ENCODE peak calls at places on chromosomes 1 and 21, in ten cellular contexts. U is GOT3, B is GM23338, N is C1 segment of cervical spinal cord, H is Calu3, I is esophagus squamous epithelium, A is smooth muscle cell of the brain vasculature, R is NCI-H2081, M is activated T-cell treated with anti-CD3 and anti-CD28 coated beads for 1 hour, S is cardiac muscle cell. O is an unnamed sample.

GRCh38 chr1:61337981-61338848 is 255.9 kb downstream of the NFIA start:
- DNase-seq in U (peak; percentile 64), B (peak; percentile 69), N (peak; percentile 64), H (peak; percentile 80), I (no peak), A (peak; percentile 75), R (peak; percentile 75), M (no peak), S (peak; percentile 64), O (peak; percentile 58)

GRCh38 chr1:145759713-145760112 is 40.4 kb downstream of the CD160 start:
- DNase-seq in U (no peak), B (no peak), N (no peak), H (no peak), I (no peak), A (no peak), R (no peak), M (no peak), S (no peak), O (no peak)

GRCh38 chr1:209823143-209824041 is 4.4 kb upstream of the UTP25 start:
- DNase-seq in U (no peak), B (peak; percentile 61), N (no peak), H (peak; percentile 28), I (no peak), A (no peak), R (peak; percentile 75), M (no peak), S (peak; percentile 51), O (peak; percentile 51)

GRCh38 chr1:206770531-206771352 is at the start of gene IL19:
- DNase-seq in U (no peak), B (peak; percentile 5), N (no peak), H (peak; percentile 10), I (no peak), A (no peak), R (no peak), M (no peak), S (no peak), O (no peak)

GRCh38 chr1:71766748-71767147 is 515.6 kb downstream of the NEGR1 start:
- DNase-seq in U (no peak), B (no peak), N (no peak), H (no peak), I (no peak), A (no peak), R (no peak), M (no peak), S (no peak), O (no peak)

GRCh38 chr1:12075195-12076114 is 12.4 kb downstream of the TNFRSF8 start:
- DNase-seq in U (no peak), B (no peak), N (no peak), H (no peak), I (no peak), A (no peak), R (no peak), M (no peak), S (peak; percentile 20), O (no peak)

GRCh38 chr1:119000371-119001180 is 12.4 kb upstream of the TBX15 start:
- DNase-seq in U (no peak), B (peak; percentile 63), N (no peak), H (no peak), I (no peak), A (no peak), R (no peak), M (no peak), S (no peak), O (no peak)

GRCh38 chr1:16211824-16212223 is 628 bp downstream of the ARHGEF19 start:
- DNase-seq in U (no peak), B (no peak), N (no peak), H (no peak), I (no peak), A (no peak), R (no peak), M (no peak), S (no peak), O (no peak)

GRCh38 chr1:62234709-62235108 is 40.1 kb downstream of the L1TD1 start:
- DNase-seq in U (no peak), B (no peak), N (no peak), H (no peak), I (no peak), A (no peak), R (no peak), M (no peak), S (no peak), O (no peak)

GRCh38 chr21:18832950-18833349 is 429.4 kb upstream of the TMPRSS15 start:
- DNase-seq in U (no peak), B (no peak), N (no peak), H (peak; percentile 4), I (no peak), A (no peak), R (no peak), M (no peak), S (peak; percentile 39), O (no peak)

GRCh38 chr1:36352141-36352909 is 28.9 kb upstream of the EVA1B start:
- DNase-seq in U (no peak), B (no peak), N (no peak), H (peak; percentile 58), I (no peak), A (no peak), R (no peak), M (no peak), S (peak; percentile 31), O (no peak)

GRCh38 chr21:41579692-41580091 is 71.7 kb upstream of the TMPRSS2 start:
- DNase-seq in U (no peak), B (no peak), N (no peak), H (no peak), I (no peak), A (no peak), R (no peak), M (no peak), S (no peak), O (no peak)

GRCh38 chr1:13828454-13829151 is 128.6 kb downstream of the PRDM2 start:
- DNase-seq in U (no peak), B (peak; percentile 87), N (no peak), H (peak; percentile 24), I (no peak), A (no peak), R (no peak), M (no peak), S (peak; percentile 40), O (peak; percentile 28)

GRCh38 chr1:172269644-172270043 is 150.8 kb upstream of the C1orf105 start:
- DNase-seq in U (no peak), B (no peak), N (no peak), H (no peak), I (no peak), A (no peak), R (no peak), M (no peak), S (peak; percentile 32), O (no peak)

GRCh38 chr1:153543738-153544135 is 1.9 kb downstream of the S100A4 start:
- DNase-seq in U (no peak), B (no peak), N (no peak), H (no peak), I (no peak), A (no peak), R (no peak), M (no peak), S (no peak), O (no peak)

GRCh38 chr1:116712510-116712909 is 41.7 kb upstream of the CD2 start:
- DNase-seq in U (no peak), B (peak; percentile 64), N (no peak), H (no peak), I (no peak), A (no peak), R (no peak), M (no peak), S (no peak), O (no peak)

GRCh38 chr21:31278511-31279155 is 65.4 kb downstream of the TIAM1 start:
- DNase-seq in U (no peak), B (no peak), N (no peak), H (no peak), I (no peak), A (no peak), R (no peak), M (no peak), S (no peak), O (no peak)

GRCh38 chr1:201933840-201934430 is 12.4 kb downstream of the LMOD1 start:
- DNase-seq in U (no peak), B (no peak), N (no peak), H (no peak), I (no peak), A (no peak), R (no peak), M (no peak), S (no peak), O (no peak)

GRCh38 chr21:33395866-33396265 is 7.3 kb upstream of the IFNGR2 start:
- DNase-seq in U (no peak), B (no peak), N (no peak), H (no peak), I (no peak), A (no peak), R (no peak), M (no peak), S (no peak), O (no peak)

GRCh38 chr1:166910396-166910994 is 34.4 kb upstream of the TADA1 start:
- DNase-seq in U (no peak), B (peak; percentile 89), N (peak; percentile 29), H (peak; percentile 83), I (no peak), A (peak; percentile 73), R (peak; percentile 91), M (peak; percentile 59), S (peak; percentile 87), O (peak; percentile 71)

GRCh38 chr21:32581732-32582131 is 3.6 kb downstream of the TCP10L start:
- DNase-seq in U (no peak), B (no peak), N (no peak), H (no peak), I (no peak), A (no peak), R (no peak), M (no peak), S (no peak), O (no peak)

GRCh38 chr1:215566556-215567490 is at the start of gene KCTD3:
- DNase-seq in U (peak; percentile 65), B (peak; percentile 80), N (peak; percentile 74), H (peak; percentile 87), I (no peak), A (peak; percentile 21), R (peak; percentile 80), M (peak; percentile 6), S (peak; percentile 83), O (peak; percentile 46)

GRCh38 chr21:45236481-45236880 is 51.2 kb downstream of the POFUT2 start:
- DNase-seq in U (no peak), B (no peak), N (no peak), H (no peak), I (no peak), A (no peak), R (no peak), M (no peak), S (no peak), O (no peak)

GRCh38 chr1:2777428-2778219 is 23.9 kb downstream of the TTC34 start:
- DNase-seq in U (no peak), B (no peak), N (no peak), H (no peak), I (no peak), A (no peak), R (no peak), M (no peak), S (no peak), O (no peak)

GRCh38 chr1:227558807-227559186 is 4.6 kb upstream of the ZNF678 start:
- DNase-seq in U (no peak), B (no peak), N (no peak), H (no peak), I (no peak), A (no peak), R (no peak), M (no peak), S (no peak), O (no peak)

GRCh38 chr1:151653397-151653796 is 41.5 kb downstream of the SNX27 start:
- DNase-seq in U (no peak), B (no peak), N (no peak), H (no peak), I (no peak), A (no peak), R (no peak), M (no peak), S (no peak), O (no peak)

GRCh38 chr1:117576236-117576635 is 29.6 kb upstream of the TENT5C start:
- DNase-seq in U (no peak), B (no peak), N (no peak), H (no peak), I (no peak), A (no peak), R (no peak), M (no peak), S (no peak), O (no peak)

GRCh38 chr1:55262822-55263221 is 47.7 kb upstream of the USP24 start:
- DNase-seq in U (no peak), B (no peak), N (no peak), H (no peak), I (no peak), A (no peak), R (no peak), M (no peak), S (no peak), O (no peak)